ENCODE peak calls at places on chromosomes 13 and 19, in six cellular contexts. Q is sigmoid colon, B is HL-60, X is prostate gland, U is HCT116, I is K562. N is an unnamed sample.

GRCh38 chr13:33644607-33645543 is 173.1 kb upstream of the RFC3 start:
- DNase-seq in U (no peak), X (no peak), Q (peak; percentile 78), I (no peak), B (peak; percentile 75), N (no peak)

GRCh38 chr19:5814847-5815246 is 10.0 kb downstream of the NRTN start:
- DNase-seq in Q (no peak), X (no peak), I (no peak), U (no peak), B (no peak), N (no peak)

GRCh38 chr13:43357435-43358065 is 334.2 kb downstream of the DNAJC15 start:
- DNase-seq in U (no peak), I (no peak), B (no peak), X (no peak), Q (no peak), N (no peak)

GRCh38 chr19:6521718-6522646 is 8.8 kb upstream of the TNFSF9 start:
- DNase-seq in X (no peak), Q (no peak), I (peak; percentile 68), B (no peak), U (no peak), N (no peak)

GRCh38 chr13:28401303-28402056 is 93.4 kb downstream of the FLT1 start:
- DNase-seq in Q (no peak), B (no peak), X (no peak), U (no peak), I (no peak), N (no peak)

GRCh38 chr19:6239401-6239844 is 40.4 kb downstream of the MLLT1 start:
- DNase-seq in X (no peak), I (peak; percentile 44), B (no peak), U (no peak), Q (no peak), N (no peak)

GRCh38 chr19:49120868-49121267 is 1.5 kb downstream of the PPFIA3 start:
- DNase-seq in U (no peak), Q (no peak), X (no peak), I (no peak), B (no peak), N (no peak)

GRCh38 chr19:19223636-19224035 is 11.9 kb downstream of the NCAN start:
- DNase-seq in Q (no peak), U (no peak), X (no peak), B (no peak), I (no peak), N (no peak)

GRCh38 chr19:2176336-2176994 is 12.7 kb downstream of the DOT1L start:
- DNase-seq in Q (no peak), I (no peak), X (peak; percentile 61), B (no peak), U (no peak), N (no peak)

GRCh38 chr13:47869780-47870179 is 131.3 kb downstream of the SUCLA2 start:
- DNase-seq in Q (no peak), B (no peak), U (no peak), I (no peak), X (no peak), N (no peak)

GRCh38 chr13:32720026-32720425 is 133.8 kb downstream of the PDS5B start:
- DNase-seq in X (no peak), I (no peak), U (no peak), B (no peak), Q (no peak), N (no peak)

GRCh38 chr13:95403349-95404140 is 102.3 kb upstream of the ABCC4 start:
- DNase-seq in X (no peak), I (no peak), U (no peak), B (no peak), Q (no peak), N (no peak)

GRCh38 chr19:10979950-10980349 is 19.1 kb downstream of the SMARCA4 start:
- DNase-seq in Q (no peak), I (no peak), B (peak; percentile 91), X (no peak), U (no peak), N (no peak)
- TF ChIP-seq POLR2AphosphoS5 in Q (no peak), I (no peak), B (no peak), X (no peak), U (no peak), N (no peak)

DNA sequence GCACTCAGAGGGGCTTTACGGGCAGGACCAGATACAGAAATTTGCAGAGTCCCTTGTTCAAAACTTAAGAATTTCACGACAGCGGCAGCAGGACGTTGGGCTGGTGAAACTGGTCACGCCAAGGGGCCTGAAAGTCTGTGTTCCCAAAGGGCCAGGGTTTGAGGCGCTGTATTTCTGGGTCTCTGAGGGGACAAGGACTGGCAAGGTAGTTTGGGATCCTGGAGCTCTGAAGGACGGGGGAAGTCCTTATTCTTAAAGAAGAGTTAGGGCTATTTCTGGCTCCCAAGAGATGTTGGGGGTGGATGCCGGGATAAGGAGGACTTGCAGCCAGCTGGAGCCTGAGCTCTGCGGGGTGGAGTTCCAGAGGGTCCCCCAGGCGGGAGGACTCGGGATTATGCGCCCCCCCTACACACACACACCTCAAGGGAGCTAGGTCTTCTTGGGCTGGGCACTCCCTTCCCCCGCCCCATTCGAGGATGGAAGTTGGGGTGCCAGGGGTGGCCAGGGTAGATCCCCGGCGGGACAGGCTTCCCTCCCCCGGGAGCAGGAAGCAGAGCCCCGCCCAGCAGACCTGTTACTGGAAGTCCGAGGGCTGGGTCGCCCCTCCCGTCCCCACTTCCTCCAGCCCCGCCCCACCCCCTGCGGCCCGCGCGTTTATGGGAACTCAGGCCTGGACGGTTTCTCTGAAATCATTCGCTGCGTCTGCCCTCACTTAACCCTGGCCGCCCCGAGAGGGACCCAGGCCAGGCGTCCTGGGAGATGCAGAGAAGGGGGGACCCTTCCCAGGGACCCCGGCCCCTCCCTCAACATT is 5.6 kb downstream of the BCL3 start:
- DNase-seq in I (peak; percentile 94), Q (peak; percentile 97), X (peak; percentile 95), B (peak; percentile 89), U (no peak), N (peak; percentile 95)
- TF ChIP-seq POLR2AphosphoS5 in I (peak; percentile 24), Q (peak; percentile 76), X (peak; percentile 70), B (no peak), U (peak; percentile 71), N (no peak)

GRCh38 chr19:10818306-10819123 is 17.5 kb downstream of the TMED1 start:
- DNase-seq in B (no peak), X (no peak), I (no peak), Q (no peak), U (no peak), N (no peak)

GRCh38 chr19:10819124-10820060 is 16.6 kb downstream of the TMED1 start:
- DNase-seq in U (no peak), Q (no peak), X (no peak), B (no peak), I (no peak), N (no peak)

GRCh38 chr19:10817291-10818038 is 18.5 kb downstream of the TMED1 start:
- DNase-seq in U (no peak), B (no peak), I (no peak), X (no peak), Q (peak; percentile 90), N (no peak)

GRCh38 chr19:10816691-10817090 is 19.3 kb downstream of the TMED1 start:
- DNase-seq in X (no peak), I (no peak), B (no peak), Q (no peak), U (no peak), N (no peak)

DNA sequence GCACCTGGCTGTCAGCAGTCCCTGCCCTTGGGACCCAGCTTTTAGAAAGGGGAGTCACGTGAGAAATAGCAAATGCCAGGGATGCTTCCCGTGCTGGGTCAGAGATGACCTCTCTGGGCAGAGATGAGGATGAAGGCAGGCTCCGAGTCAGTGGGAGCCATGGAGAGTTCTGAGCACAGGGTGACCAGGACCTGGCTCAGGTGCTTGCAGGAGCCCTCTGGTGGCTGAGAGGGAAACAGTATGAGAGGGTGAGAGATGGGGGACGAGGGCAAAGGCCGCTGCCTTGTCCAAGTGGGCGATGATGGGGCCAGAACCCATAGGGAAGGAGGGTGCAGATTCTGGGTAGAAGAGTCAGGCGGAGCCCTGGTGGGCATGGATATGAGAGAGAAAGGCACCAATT is 15.8 kb downstream of the TMED1 start:
- DNase-seq in B (no peak), Q (no peak), U (no peak), I (peak; percentile 42), X (no peak), N (no peak)
- TF ChIP-seq POLR2AphosphoS5 in B (peak; percentile 21), Q (no peak), U (no peak), I (no peak), X (no peak), N (no peak)

DNA sequence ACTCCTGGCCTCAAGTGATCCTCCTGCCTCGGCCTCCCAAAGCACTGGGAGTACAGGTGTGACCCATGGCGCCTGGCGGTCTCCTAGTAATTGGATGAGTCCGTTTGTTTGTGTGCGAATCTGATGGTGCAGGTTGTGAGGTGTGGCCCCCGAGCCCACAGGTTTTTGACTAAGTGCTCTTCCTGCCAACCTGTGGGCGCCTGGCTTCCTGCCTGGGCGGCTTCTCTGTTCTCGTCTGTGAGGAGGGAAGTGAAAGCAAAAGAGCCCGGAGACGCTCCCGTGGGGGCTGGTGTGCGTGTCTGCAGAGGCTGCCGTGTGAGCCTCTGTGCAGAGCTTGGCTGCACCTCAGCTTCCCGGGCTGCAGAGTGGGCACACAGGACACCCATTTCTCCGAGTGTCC is 10.0 kb downstream of the ARHGAP45 start:
- DNase-seq in B (peak; percentile 89), U (no peak), X (no peak), Q (no peak), I (no peak), N (no peak)
- TF ChIP-seq POLR2AphosphoS5 in B (no peak), U (no peak), X (peak; percentile 13), Q (no peak), I (no peak), N (no peak)

DNA sequence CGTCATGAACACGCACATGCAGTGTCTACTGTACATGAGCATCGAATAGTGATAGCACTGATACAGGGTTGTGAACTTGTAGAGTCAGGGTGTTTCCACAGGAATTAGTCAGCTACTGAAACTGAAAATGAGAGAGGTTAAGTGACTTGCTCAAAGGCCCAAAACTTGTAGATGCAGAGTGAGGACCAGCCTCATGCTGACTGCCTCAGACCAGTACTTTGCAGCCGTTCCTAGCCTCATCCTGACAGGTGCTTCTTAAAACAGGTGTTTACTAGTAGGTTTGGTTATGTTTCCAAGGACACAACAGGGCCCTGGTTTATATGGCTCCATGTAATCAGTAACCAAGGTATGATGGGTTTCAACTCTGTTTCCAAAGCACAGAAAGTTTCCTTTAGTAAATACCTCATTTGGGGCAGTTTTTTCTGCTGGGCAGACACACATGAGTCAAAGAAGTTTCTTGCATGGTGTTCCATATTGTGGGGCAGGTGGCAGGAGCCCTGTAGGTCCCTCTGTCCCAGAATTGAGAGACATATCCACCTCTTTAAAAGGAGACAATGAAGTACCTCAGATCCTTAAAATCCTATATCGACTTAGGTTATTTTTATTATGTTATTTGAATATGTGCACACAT is 16.0 kb downstream of the FGF9 start:
- DNase-seq in X (no peak), I (no peak), Q (no peak), U (no peak), B (no peak), N (no peak)
- TF ChIP-seq POLR2AphosphoS5 in X (no peak), I (no peak), Q (no peak), U (no peak), B (no peak), N (no peak)